ENCODE peak calls at places on chromosome 1, in eight cellular contexts. J is adrenal gland, S is lower leg skin, M is IMR-90, L is esophagus squamous epithelium, A is prostate gland, I is uterus, O is body of pancreas. H is an unnamed sample.

GRCh38 chr1:205304046-205304694 is 17.4 kb downstream of the NUAK2 start:
- DNase-seq in S (no peak), I (no peak), L (no peak), A (no peak), J (no peak), O (no peak), M (no peak), H (no peak)

GRCh38 chr1:247506831-247507230 is 29.4 kb downstream of the OR2C3 start:
- DNase-seq in A (no peak), M (no peak), I (no peak), S (no peak), L (no peak), O (no peak), J (no peak), H (no peak)

GRCh38 chr1:21537511-21537931 is 28.3 kb downstream of the ALPL start:
- DNase-seq in S (no peak), A (no peak), L (no peak), M (no peak), I (no peak), O (peak; percentile 71), J (peak; percentile 96), H (no peak)

GRCh38 chr1:226826479-226827245 is 43.8 kb upstream of the PSEN2 start:
- DNase-seq in O (no peak), M (no peak), A (no peak), L (no peak), J (no peak), S (no peak), I (no peak), H (no peak)

GRCh38 chr1:155083865-155084721 is 5.5 kb downstream of the EFNA3 start:
- DNase-seq in L (no peak), M (no peak), O (peak; percentile 55), J (peak; percentile 66), I (peak; percentile 41), A (peak; percentile 60), S (peak; percentile 84), H (peak; percentile 68)

GRCh38 chr1:57797084-57797483 is 373.2 kb upstream of the DAB1 start:
- DNase-seq in S (no peak), O (no peak), L (no peak), J (no peak), I (no peak), A (no peak), M (no peak), H (no peak)

GRCh38 chr1:97243973-97244560 is 522.5 kb downstream of the PTBP2 start:
- DNase-seq in O (no peak), A (no peak), J (no peak), L (no peak), I (no peak), M (peak; percentile 29), S (no peak), H (no peak)

GRCh38 chr1:230701434-230701833 is 12.5 kb downstream of the AGT start:
- DNase-seq in A (no peak), J (no peak), S (no peak), O (no peak), M (no peak), L (no peak), I (no peak), H (no peak)

GRCh38 chr1:214857716-214858115 is 224.8 kb upstream of the KCNK2 start:
- DNase-seq in A (no peak), I (no peak), J (no peak), M (no peak), S (no peak), L (no peak), O (no peak), H (no peak)

GRCh38 chr1:156480015-156480368 is 20.6 kb downstream of the MEF2D start:
- DNase-seq in M (no peak), I (no peak), S (no peak), J (no peak), A (no peak), L (no peak), O (no peak), H (peak; percentile 25)

GRCh38 chr1:156319664-156320063 is 18.4 kb downstream of the CCT3 start:
- DNase-seq in A (no peak), I (no peak), J (no peak), M (peak; percentile 34), S (no peak), L (no peak), O (no peak), H (peak; percentile 68)

GRCh38 chr1:20192364-20192763 is 6.0 kb upstream of the PLA2G2C start:
- DNase-seq in M (peak; percentile 11), I (no peak), S (no peak), L (no peak), O (no peak), A (no peak), J (no peak), H (peak; percentile 6)

GRCh38 chr1:21666572-21667320 is 2.4 kb downstream of the RAP1GAP start:
- DNase-seq in S (no peak), O (peak; percentile 9), M (no peak), A (no peak), J (no peak), I (no peak), L (no peak), H (no peak)

GRCh38 chr1:29425656-29426055 is 189.3 kb downstream of the PTPRU start:
- DNase-seq in I (no peak), A (no peak), J (peak; percentile 21), O (no peak), M (no peak), L (no peak), S (no peak), H (no peak)

GRCh38 chr1:230768903-230769570 is 21.8 kb downstream of the CAPN9 start:
- DNase-seq in O (no peak), M (peak; percentile 88), A (peak; percentile 61), L (no peak), I (no peak), J (no peak), S (no peak), H (no peak)

GRCh38 chr1:246681822-246682221 is 42.4 kb upstream of the SCCPDH start:
- DNase-seq in J (no peak), O (no peak), S (no peak), I (peak; percentile 33), L (no peak), A (no peak), M (no peak), H (no peak)

DNA sequence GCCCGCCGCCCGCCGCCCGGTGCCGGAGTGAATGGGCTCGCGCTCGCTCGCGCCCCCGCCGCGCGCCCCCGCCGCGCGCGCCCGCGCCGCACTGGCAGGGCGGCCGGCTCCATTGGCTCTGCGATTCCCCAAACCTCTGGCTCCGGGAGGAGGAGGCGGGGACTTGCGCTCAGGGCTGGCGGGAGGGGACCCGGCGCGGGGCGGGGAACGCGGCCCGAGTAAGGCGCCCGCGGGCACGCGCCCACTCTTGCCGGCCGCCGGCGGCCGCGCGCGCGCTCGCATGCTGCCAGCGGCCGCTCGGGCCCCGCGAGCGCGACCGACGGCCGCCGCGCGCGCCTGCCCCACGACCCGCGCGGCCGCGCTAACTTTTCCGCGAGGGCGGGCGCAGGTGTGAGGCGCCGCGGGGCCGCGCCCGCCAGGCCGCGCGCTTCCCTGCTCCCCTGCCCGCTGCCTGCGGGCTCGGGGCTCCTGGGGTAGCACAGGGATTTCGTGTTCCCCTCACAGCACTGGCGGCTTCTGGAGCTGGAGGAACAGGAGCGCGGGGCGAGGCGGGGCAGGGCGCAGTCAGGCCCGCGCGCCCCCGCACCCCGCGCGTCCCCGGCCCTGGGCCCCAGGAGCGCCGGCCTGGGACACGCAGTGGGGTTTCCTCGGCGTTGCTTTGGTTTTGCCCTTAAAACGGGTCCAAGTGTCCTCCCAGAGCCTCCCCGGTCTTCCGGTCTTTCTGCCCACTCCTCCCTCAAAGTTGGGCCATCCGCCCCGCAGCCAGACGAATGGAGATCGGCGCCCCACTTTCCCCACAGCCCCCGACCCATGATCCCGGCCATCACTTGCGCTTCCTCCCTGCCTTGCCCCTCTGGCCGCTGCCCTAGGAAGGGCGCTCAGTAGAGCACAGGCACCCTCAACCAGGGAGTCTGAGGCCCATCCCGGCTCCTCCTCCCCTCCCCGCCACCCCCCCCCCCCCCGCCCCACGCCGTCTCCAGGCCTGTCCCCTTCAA is 101.5 kb downstream of the CASZ1 start:
- DNase-seq in M (peak; percentile 74), O (peak; percentile 90), S (peak; percentile 80), J (peak; percentile 92), L (no peak), I (peak; percentile 87), A (peak; percentile 91), H (peak; percentile 88)
- TF ChIP-seq POLR2A in M (no peak), O (no peak), S (no peak), J (no peak), L (no peak), I (peak; percentile 23), A (no peak), H (no peak)

DNA sequence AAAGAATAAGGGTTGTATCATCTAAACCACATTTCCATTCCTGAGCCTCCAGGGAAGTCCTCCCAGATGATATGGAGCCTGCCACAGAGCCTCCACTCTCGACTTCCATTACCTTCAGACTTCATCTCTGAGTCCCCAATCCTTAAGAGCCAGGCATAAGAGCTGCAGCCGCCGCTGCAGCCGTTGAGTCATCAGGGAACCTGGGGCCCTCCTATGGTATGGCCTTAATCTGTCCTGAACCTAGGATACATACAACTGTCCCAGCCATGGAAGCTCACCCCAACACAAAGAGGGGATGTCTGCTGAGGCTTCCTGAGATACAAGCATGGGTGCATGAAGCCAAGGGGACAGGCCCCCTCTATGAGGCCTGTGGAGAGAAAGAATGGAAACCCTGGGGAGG is 16.3 kb downstream of the TAL1 start:
- DNase-seq in I (no peak), A (no peak), M (no peak), O (no peak), J (no peak), L (no peak), S (no peak), H (no peak)
- TF ChIP-seq POLR2A in I (no peak), A (no peak), M (no peak), O (no peak), J (no peak), L (no peak), S (no peak), H (peak; percentile 36)

GRCh38 chr1:2575801-2576663 is 10.5 kb upstream of the PRXL2B start:
- DNase-seq in O (no peak), I (no peak), A (no peak), M (no peak), J (peak; percentile 8), L (no peak), S (no peak), H (no peak)
- TF ChIP-seq POLR2A in O (no peak), I (no peak), A (no peak), M (no peak), J (no peak), L (no peak), S (no peak), H (no peak)

GRCh38 chr1:23480187-23481025 is 3.6 kb downstream of the ASAP3 start:
- DNase-seq in J (no peak), I (no peak), S (no peak), A (no peak), L (no peak), M (no peak), O (no peak), H (no peak)

GRCh38 chr1:23477359-23478144 is 6.4 kb downstream of the ASAP3 start:
- DNase-seq in I (no peak), A (no peak), O (no peak), L (no peak), M (no peak), J (no peak), S (no peak), H (no peak)

GRCh38 chr1:23481904-23482303 is 2.1 kb downstream of the ASAP3 start:
- DNase-seq in S (no peak), O (no peak), J (no peak), A (no peak), I (no peak), M (no peak), L (no peak), H (no peak)

GRCh38 chr1:23481026-23481597 is 2.9 kb downstream of the ASAP3 start:
- DNase-seq in I (no peak), M (no peak), A (no peak), S (no peak), O (no peak), J (no peak), L (no peak), H (no peak)

GRCh38 chr1:23478896-23479790 is 4.8 kb downstream of the ASAP3 start:
- DNase-seq in O (peak; percentile 81), J (peak; percentile 93), L (no peak), M (peak; percentile 72), A (peak; percentile 22), S (peak; percentile 79), I (peak; percentile 78), H (no peak)
- TF ChIP-seq POLR2A in O (no peak), J (peak; percentile 80), L (no peak), M (no peak), A (no peak), S (no peak), I (no peak), H (no peak)